ENCODE peak calls at places on chromosomes 4 and X, in eight cellular contexts. P is CD8-positive, alpha-beta T cell; I is kidney glomerular epithelial cell; M is endothelial cell; Q is ELR; V is MM.1S; K is psoas muscle; T is ovary. L is an unnamed sample.

GRCh38 chr4:145345401-145345800 is 136.3 kb upstream of the SMAD1 start:
- DNase-seq in T (no peak), M (no peak), Q (no peak), P (no peak), I (no peak), V (no peak), K (no peak), L (no peak)

GRCh38 chr4:1612278-1613098 is 71.6 kb downstream of the FAM53A start:
- DNase-seq in M (no peak), P (no peak), K (peak), Q (no peak), V (no peak), T (no peak), I (no peak), L (no peak)

GRCh38 chr4:88320780-88321373 is 36.5 kb upstream of the PPM1K start:
- DNase-seq in V (peak), K (no peak), M (no peak), I (peak), T (no peak), Q (peak), P (peak), L (peak)

GRCh38 chrX:40145670-40146470 is 48.1 kb upstream of the BCOR start:
- DNase-seq in I (no peak), K (no peak), V (no peak), Q (peak), P (no peak), M (no peak), T (no peak), L (no peak)

GRCh38 chrX:136162827-136163427 is 15.6 kb downstream of the FHL1 start:
- DNase-seq in I (peak), M (peak), Q (peak), P (peak), V (peak), K (peak), T (no peak), L (peak)

GRCh38 chrX:154051210-154051810 is 31.6 kb upstream of the IRAK1 start:
- DNase-seq in P (peak), T (peak), Q (peak), M (peak), I (peak), K (peak), V (peak), L (peak)

GRCh38 chr4:48041535-48042137 is 25.1 kb downstream of the NIPAL1 start:
- DNase-seq in I (no peak), T (no peak), M (no peak), P (no peak), V (no peak), K (no peak), Q (no peak), L (no peak)

GRCh38 chr4:144582105-144582850 is 63.7 kb upstream of the HHIP start:
- DNase-seq in M (no peak), T (no peak), I (peak), V (no peak), Q (peak), P (no peak), K (no peak), L (peak)

GRCh38 chrX:77298790-77299189 is 148.4 kb upstream of the FGF16 start:
- DNase-seq in V (no peak), K (no peak), T (no peak), Q (no peak), P (no peak), I (no peak), M (no peak), L (no peak)

GRCh38 chrX:13658602-13659001 is 5.7 kb downstream of the TCEANC start:
- DNase-seq in M (no peak), K (no peak), T (no peak), P (no peak), V (peak), Q (peak), I (peak), L (peak)

GRCh38 chrX:107676559-107677378 is 48.5 kb downstream of the PRPS1 start:
- DNase-seq in K (peak), T (peak), Q (peak), V (peak), P (peak), M (no peak), I (peak), L (peak)

GRCh38 chrX:1483843-1484637 is 31.3 kb upstream of the ASMTL start:
- DNase-seq in K (no peak), Q (no peak), I (no peak), P (no peak), T (no peak), M (no peak), V (no peak), L (no peak)

GRCh38 chr4:100348472-100348871 is 158.2 kb upstream of the DDIT4L start:
- DNase-seq in K (no peak), M (no peak), P (no peak), T (no peak), V (no peak), Q (peak), I (peak), L (peak)

GRCh38 chr4:86498560-86499166 is 95.5 kb upstream of the PTPN13 start:
- DNase-seq in T (no peak), V (peak), I (peak), Q (peak), K (no peak), P (no peak), M (peak), L (peak)

GRCh38 chr4:113232194-113232593 is 182.7 kb downstream of the ANK2 start:
- DNase-seq in K (no peak), V (no peak), I (peak), P (no peak), T (no peak), Q (peak), M (no peak), L (no peak)

GRCh38 chrX:154125356-154126040 is 18.5 kb upstream of the OPN1LW start:
- DNase-seq in V (no peak), P (no peak), T (no peak), M (no peak), K (no peak), Q (no peak), I (no peak), L (no peak)

GRCh38 chr4:81790477-81790876 is 318.8 kb upstream of the RASGEF1B start:
- DNase-seq in T (no peak), I (no peak), Q (no peak), K (no peak), M (no peak), V (no peak), P (no peak), L (no peak)

GRCh38 chr4:108793413-108793812 is 30.6 kb upstream of the ETNPPL start:
- DNase-seq in T (no peak), Q (no peak), M (no peak), I (peak), K (no peak), V (no peak), P (no peak), L (peak)

GRCh38 chrX:154541896-154542722 is 4.5 kb downstream of the G6PD start:
- DNase-seq in P (peak), K (peak), M (no peak), V (no peak), I (peak), Q (peak), T (peak), L (peak)

GRCh38 chr4:186693159-186693815 is 30.4 kb downstream of the FAT1 start:
- DNase-seq in T (peak), I (peak), Q (peak), P (no peak), V (no peak), K (peak), M (no peak), L (peak)

GRCh38 chrX:1384738-1385250 is 7.1 kb downstream of the SLC25A6 start:
- DNase-seq in V (no peak), M (no peak), T (no peak), I (no peak), K (no peak), Q (no peak), P (no peak), L (no peak)

GRCh38 chrX:31297881-31298280 is 226.0 kb upstream of the FTHL17 start:
- DNase-seq in K (no peak), P (no peak), I (no peak), M (no peak), V (no peak), T (no peak), Q (no peak), L (no peak)

GRCh38 chr4:132284910-132285426 is 864.1 kb upstream of the PCDH10 start:
- DNase-seq in Q (no peak), I (no peak), K (no peak), T (no peak), P (no peak), M (no peak), V (no peak), L (no peak)

GRCh38 chrX:16112428-16112827 is 10.9 kb upstream of the GRPR start:
- DNase-seq in V (no peak), M (no peak), P (no peak), Q (peak), I (no peak), T (no peak), K (no peak), L (no peak)

GRCh38 chr4:68366600-68366999 is 16.7 kb upstream of the YTHDC1 start:
- DNase-seq in P (no peak), V (no peak), T (no peak), Q (no peak), K (no peak), I (peak), M (no peak), L (no peak)

GRCh38 chr4:164383187-164384181 is 370.4 kb upstream of the SMIM31 start:
- DNase-seq in P (no peak), V (no peak), I (peak), M (peak), K (no peak), T (peak), Q (no peak), L (no peak)

GRCh38 chr4:47704693-47705325 is 133.1 kb downstream of the CORIN start:
- DNase-seq in I (peak), P (no peak), T (no peak), V (peak), M (peak), Q (peak), K (no peak), L (peak)

L was measured in HT1080.